ENCODE peak calls at places on chromosomes 1 and 21, in ten cellular contexts. R is Peyer's patch, E is fibroblast of lung, S is fibroblast of pulmonary artery, G is HL-60, C is bronchial epithelial cell, K is SK-N-SH, M is lung, W is Calu3, H is progenitor cell of endocrine pancreas. V is an unnamed sample.

GRCh38 chr1:150365945-150366344 is 2.0 kb downstream of the RPRD2 start:
- DNase-seq in R (no peak), E (peak), S (peak), G (no peak), C (peak), K (peak), M (no peak), W (no peak), H (no peak), V (no peak)

GRCh38 chr1:218209351-218209861 is 75.7 kb upstream of the RRP15 start:
- DNase-seq in R (no peak), E (peak), S (peak), G (no peak), C (peak), K (no peak), M (no peak), W (no peak), H (no peak), V (peak)

GRCh38 chr1:173502104-173502503 is 25.0 kb downstream of the PRDX6 start:
- DNase-seq in R (no peak), E (no peak), S (no peak), G (no peak), C (no peak), K (no peak), M (no peak), W (no peak), H (no peak), V (no peak)

GRCh38 chr1:176765608-176766007 is 302.6 kb downstream of the PAPPA2 start:
- DNase-seq in R (no peak), E (no peak), S (no peak), G (no peak), C (no peak), K (no peak), M (no peak), W (no peak), H (no peak), V (no peak)

GRCh38 chr1:113784104-113784779 is 25.0 kb upstream of the PHTF1 start:
- DNase-seq in R (no peak), E (no peak), S (no peak), G (peak), C (peak), K (no peak), M (no peak), W (no peak), H (no peak), V (no peak)

GRCh38 chr1:205301220-205301821 is 20.2 kb downstream of the NUAK2 start:
- DNase-seq in R (peak), E (peak), S (peak), G (no peak), C (peak), K (no peak), M (peak), W (peak), H (peak), V (peak)

GRCh38 chr1:159900086-159900680 is at the start of gene CFAP45:
- DNase-seq in R (peak), E (peak), S (peak), G (no peak), C (peak), K (no peak), M (peak), W (peak), H (peak), V (no peak)

GRCh38 chr1:188386161-188386560 is 1557.4 kb downstream of the PLA2G4A start:
- DNase-seq in R (no peak), E (no peak), S (peak), G (no peak), C (no peak), K (peak), M (no peak), W (no peak), H (no peak), V (no peak)

GRCh38 chr1:32014199-32014936 is 700 bp downstream of the KHDRBS1 start:
- DNase-seq in R (peak), E (peak), S (peak), G (no peak), C (peak), K (peak), M (peak), W (peak), H (peak), V (peak)

GRCh38 chr1:239357867-239358266 is 28.5 kb upstream of the CHRM3 start:
- DNase-seq in R (no peak), E (no peak), S (no peak), G (no peak), C (no peak), K (peak), M (no peak), W (no peak), H (no peak), V (no peak)

GRCh38 chr1:71014110-71014509 is 33.5 kb downstream of the PTGER3 start:
- DNase-seq in R (no peak), E (no peak), S (peak), G (no peak), C (no peak), K (no peak), M (no peak), W (no peak), H (no peak), V (peak)

GRCh38 chr1:244163131-244163530 is 112.0 kb downstream of the ZBTB18 start:
- DNase-seq in R (no peak), E (no peak), S (peak), G (no peak), C (no peak), K (no peak), M (no peak), W (no peak), H (no peak), V (peak)

GRCh38 chr1:9119745-9120144 is 9.2 kb downstream of the GPR157 start:
- DNase-seq in R (no peak), E (no peak), S (no peak), G (no peak), C (no peak), K (no peak), M (no peak), W (no peak), H (no peak), V (no peak)

GRCh38 chr1:54792686-54793282 is 8.3 kb downstream of the TTC22 start:
- DNase-seq in R (no peak), E (no peak), S (no peak), G (no peak), C (no peak), K (peak), M (no peak), W (no peak), H (no peak), V (no peak)

GRCh38 chr1:221788466-221788865 is 46.6 kb upstream of the DUSP10 start:
- DNase-seq in R (no peak), E (no peak), S (no peak), G (no peak), C (no peak), K (no peak), M (no peak), W (no peak), H (no peak), V (no peak)

GRCh38 chr1:182054698-182055326 is 6.7 kb downstream of the ZNF648 start:
- DNase-seq in R (peak), E (peak), S (no peak), G (no peak), C (peak), K (peak), M (peak), W (peak), H (no peak), V (no peak)

GRCh38 chr1:187313115-187313514 is 484.4 kb downstream of the PLA2G4A start:
- DNase-seq in R (no peak), E (no peak), S (peak), G (no peak), C (no peak), K (no peak), M (no peak), W (no peak), H (no peak), V (no peak)

GRCh38 chr1:226111109-226111864 is 48.8 kb downstream of the H3-3A start:
- DNase-seq in R (no peak), E (no peak), S (no peak), G (no peak), C (no peak), K (no peak), M (no peak), W (no peak), H (no peak), V (no peak)

GRCh38 chr1:92315766-92316413 is 17.0 kb downstream of the RPAP2 start:
- DNase-seq in R (peak), E (no peak), S (no peak), G (no peak), C (no peak), K (no peak), M (no peak), W (no peak), H (no peak), V (no peak)

GRCh38 chr1:243287652-243288051 is 31.8 kb downstream of the SDCCAG8 start:
- DNase-seq in R (no peak), E (peak), S (peak), G (peak), C (peak), K (no peak), M (no peak), W (no peak), H (no peak), V (peak)

GRCh38 chr1:198128528-198128927 is 28.3 kb upstream of the NEK7 start:
- DNase-seq in R (no peak), E (no peak), S (no peak), G (no peak), C (peak), K (no peak), M (no peak), W (no peak), H (no peak), V (no peak)

GRCh38 chr1:67935560-67935959 is 102.3 kb upstream of the GNG12 start:
- DNase-seq in R (no peak), E (no peak), S (no peak), G (no peak), C (no peak), K (no peak), M (no peak), W (no peak), H (no peak), V (no peak)

GRCh38 chr1:245585252-245585959 is 430.6 kb downstream of the KIF26B start:
- DNase-seq in R (no peak), E (peak), S (peak), G (no peak), C (peak), K (peak), M (no peak), W (peak), H (no peak), V (peak)

GRCh38 chr1:50976890-50977574 is 7.0 kb downstream of the CDKN2C start:
- DNase-seq in R (peak), E (peak), S (peak), G (no peak), C (no peak), K (peak), M (no peak), W (peak), H (no peak), V (peak)

GRCh38 chr1:201557572-201557958 is 18.6 kb downstream of the NAV1 start:
- DNase-seq in R (no peak), E (peak), S (no peak), G (no peak), C (no peak), K (no peak), M (no peak), W (no peak), H (no peak), V (no peak)

GRCh38 chr1:229714964-229715603 is 89.0 kb downstream of the URB2 start:
- DNase-seq in R (peak), E (no peak), S (peak), G (no peak), C (peak), K (no peak), M (no peak), W (peak), H (no peak), V (peak)

GRCh38 chr1:224565186-224565585 is 50.9 kb upstream of the CNIH3 start:
- DNase-seq in R (no peak), E (peak), S (peak), G (peak), C (peak), K (no peak), M (no peak), W (peak), H (no peak), V (peak)

GRCh38 chr1:57623039-57623790 is 199.4 kb upstream of the DAB1 start:
- DNase-seq in R (no peak), E (peak), S (peak), G (no peak), C (no peak), K (no peak), M (no peak), W (peak), H (no peak), V (no peak)

GRCh38 chr1:206590025-206590834 is 22.0 kb downstream of the EIF2D start:
- DNase-seq in R (no peak), E (peak), S (peak), G (no peak), C (peak), K (no peak), M (no peak), W (peak), H (no peak), V (peak)

GRCh38 chr1:175904808-175905207 is 161.4 kb upstream of the TNR start:
- DNase-seq in R (no peak), E (no peak), S (no peak), G (no peak), C (no peak), K (no peak), M (no peak), W (no peak), H (no peak), V (no peak)

GRCh38 chr1:170664283-170664827 is 424 bp downstream of the PRRX1 start:
- DNase-seq in R (no peak), E (no peak), S (no peak), G (no peak), C (no peak), K (peak), M (no peak), W (peak), H (no peak), V (no peak)

GRCh38 chr1:40339420-40340323 is 22.6 kb upstream of the COL9A2 start:
- DNase-seq in R (no peak), E (no peak), S (no peak), G (peak), C (no peak), K (no peak), M (no peak), W (no peak), H (no peak), V (no peak)

GRCh38 chr1:168498159-168498609 is 45.6 kb downstream of the XCL2 start:
- DNase-seq in R (no peak), E (peak), S (peak), G (no peak), C (no peak), K (no peak), M (no peak), W (no peak), H (no peak), V (peak)

GRCh38 chr1:68814067-68814466 is 317.2 kb upstream of the DEPDC1 start:
- DNase-seq in R (no peak), E (no peak), S (no peak), G (no peak), C (no peak), K (no peak), M (no peak), W (no peak), H (no peak), V (no peak)

GRCh38 chr1:57162607-57163235 is 196.9 kb upstream of the C8B start:
- DNase-seq in R (peak), E (no peak), S (no peak), G (no peak), C (no peak), K (no peak), M (no peak), W (no peak), H (no peak), V (no peak)

GRCh38 chr1:31483012-31483946 is 70.3 kb downstream of the SERINC2 start:
- DNase-seq in R (peak), E (peak), S (peak), G (peak), C (peak), K (no peak), M (peak), W (peak), H (no peak), V (peak)

GRCh38 chr21:25772680-25773079 is 37.9 kb downstream of the GABPA start:
- DNase-seq in R (no peak), E (no peak), S (peak), G (no peak), C (peak), K (no peak), M (no peak), W (no peak), H (no peak), V (no peak)

DNA sequence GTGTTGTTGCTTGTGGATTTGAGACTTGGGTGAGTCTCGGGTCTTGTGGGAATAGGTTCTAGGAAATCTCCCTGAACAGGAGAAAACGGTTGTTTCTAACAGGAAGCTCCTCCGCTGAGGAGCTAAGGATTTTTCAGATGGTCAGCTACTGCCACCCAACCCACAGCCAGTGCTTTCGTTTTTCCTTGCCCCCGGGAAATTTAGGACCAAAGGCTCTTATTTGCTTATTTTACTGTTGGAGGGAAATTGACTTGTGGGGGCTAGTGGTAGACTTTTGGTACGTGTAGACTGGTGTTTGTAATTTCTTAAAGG is 789 bp downstream of the SNX7 start:
- DNase-seq in R (no peak), E (peak), S (peak), G (no peak), C (no peak), K (no peak), M (no peak), W (no peak), H (no peak), V (no peak)
- TF ChIP-seq CTCF in R (no peak), E (no peak), S (no peak), G (no peak), C (no peak), K (no peak), M (no peak), W (no peak), H (no peak), V (no peak)

GRCh38 chr1:115833806-115834205 is 7.1 kb downstream of the NHLH2 start:
- DNase-seq in R (no peak), E (no peak), S (no peak), G (no peak), C (no peak), K (no peak), M (no peak), W (no peak), H (no peak), V (no peak)
- TF ChIP-seq CTCF in R (no peak), E (no peak), S (no peak), G (no peak), C (no peak), K (no peak), M (no peak), W (no peak), H (peak), V (no peak)

DNA sequence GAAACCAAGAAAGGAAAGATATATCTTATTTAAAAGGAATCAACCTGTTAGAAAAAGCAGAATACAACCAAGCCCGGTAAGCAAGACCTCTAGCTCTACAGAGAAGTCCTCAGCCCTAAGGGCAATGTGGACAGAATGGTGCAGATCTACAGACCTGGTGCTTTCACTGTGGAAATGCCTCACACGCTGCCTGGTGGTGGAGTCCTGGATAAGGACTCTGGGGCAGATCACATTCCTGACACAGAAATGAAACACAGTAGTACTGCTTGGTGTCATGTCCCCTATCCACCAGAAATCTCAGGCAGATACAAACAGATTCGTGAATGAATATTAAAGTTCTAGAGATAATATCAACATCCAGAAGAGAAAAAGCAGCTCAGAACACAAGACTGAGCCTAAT is 6.8 kb downstream of the CNN3 start:
- DNase-seq in R (no peak), E (no peak), S (no peak), G (no peak), C (no peak), K (no peak), M (no peak), W (no peak), H (no peak), V (no peak)
- TF ChIP-seq CTCF in R (no peak), E (no peak), S (no peak), G (no peak), C (no peak), K (no peak), M (no peak), W (no peak), H (no peak), V (no peak)

GRCh38 chr1:93447481-93448291 is at the start of gene FNBP1L:
- DNase-seq in R (peak), E (peak), S (peak), G (no peak), C (peak), K (peak), M (peak), W (peak), H (peak), V (no peak)

GRCh38 chr1:93446837-93447451 is 974 bp upstream of the FNBP1L start:
- DNase-seq in R (peak), E (no peak), S (peak), G (no peak), C (peak), K (no peak), M (peak), W (peak), H (no peak), V (no peak)

GRCh38 chr1:93450331-93450730 is 2.4 kb downstream of the FNBP1L start:
- DNase-seq in R (no peak), E (no peak), S (no peak), G (no peak), C (no peak), K (no peak), M (no peak), W (no peak), H (no peak), V (no peak)

GRCh38 chr1:93448292-93448982 is 519 bp downstream of the FNBP1L start:
- DNase-seq in R (peak), E (no peak), S (peak), G (no peak), C (peak), K (peak), M (peak), W (peak), H (peak), V (no peak)

GRCh38 chr1:93448983-93449805 is 1.3 kb downstream of the FNBP1L start:
- DNase-seq in R (peak), E (peak), S (peak), G (no peak), C (peak), K (peak), M (peak), W (peak), H (peak), V (peak)
- TF ChIP-seq CTCF in R (no peak), E (no peak), S (no peak), G (no peak), C (peak), K (peak), M (no peak), W (no peak), H (peak), V (peak)

DNA sequence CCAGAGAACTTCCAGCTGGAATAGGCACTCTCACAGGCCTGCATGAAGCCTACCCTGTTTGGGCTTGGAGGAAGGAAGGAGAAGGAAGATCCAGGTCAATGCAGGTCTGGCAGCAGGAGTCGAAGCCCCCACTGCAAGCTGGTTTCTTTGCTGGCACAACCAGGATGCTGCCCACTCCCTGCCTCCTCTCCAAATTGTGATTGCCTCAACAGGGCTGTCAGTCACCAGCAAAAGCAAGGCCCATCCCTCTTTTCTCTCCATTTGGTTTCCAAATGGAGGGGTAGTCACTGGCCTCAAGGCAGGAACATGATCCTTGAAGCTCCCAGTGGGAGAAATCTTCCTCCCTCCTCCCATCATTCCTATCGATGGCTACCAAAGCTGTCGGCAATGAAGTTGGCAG is 37.0 kb downstream of the PACC1 start:
- DNase-seq in R (no peak), E (no peak), S (no peak), G (no peak), C (no peak), K (no peak), M (no peak), W (no peak), H (no peak), V (no peak)
- TF ChIP-seq CTCF in R (no peak), E (no peak), S (no peak), G (no peak), C (no peak), K (no peak), M (no peak), W (no peak), H (no peak), V (no peak)

V was measured in HFFc6.